ENCODE peak calls at places on chromosomes 2 and 18, in nine cellular contexts. Z is WTC11; A is tibial artery; U is colonic mucosa; S is bronchial epithelial cell; P is MCF 10A; F is activated CD8-positive, alpha-beta T cell treated with anti-CD3 and anti-CD28 coated beads for 36 hours; N is transverse colon; I is GM10248. X is an unnamed sample.

GRCh38 chr2:152200562-152201465 is 25.3 kb upstream of the STAM2 start:
- DNase-seq in Z (peak), A (peak), U (peak), S (peak), P (peak), F (peak), N (peak), I (no peak), X (no peak)

GRCh38 chr2:36528274-36528673 is 69.7 kb downstream of the FEZ2 start:
- DNase-seq in Z (no peak), A (no peak), U (no peak), S (no peak), P (no peak), F (no peak), N (no peak), I (no peak), X (no peak)

GRCh38 chr2:189782221-189782671 is 1.9 kb downstream of the ORMDL1 start:
- DNase-seq in Z (no peak), A (no peak), U (no peak), S (peak), P (peak), F (peak), N (no peak), I (no peak), X (no peak)

GRCh38 chr2:196712867-196713266 is 73.4 kb downstream of the CCDC150 start:
- DNase-seq in Z (no peak), A (no peak), U (no peak), S (no peak), P (no peak), F (no peak), N (no peak), I (no peak), X (no peak)

GRCh38 chr2:58221909-58222308 is 19.2 kb downstream of the FANCL start:
- DNase-seq in Z (no peak), A (no peak), U (no peak), S (no peak), P (peak), F (no peak), N (no peak), I (no peak), X (no peak)

GRCh38 chr2:102271844-102272243 is 39.5 kb upstream of the IL1RL1 start:
- DNase-seq in Z (no peak), A (no peak), U (no peak), S (no peak), P (no peak), F (no peak), N (no peak), I (no peak), X (no peak)

GRCh38 chr2:45273412-45274189 is 264.3 kb upstream of the SIX2 start:
- DNase-seq in Z (no peak), A (no peak), U (no peak), S (no peak), P (no peak), F (no peak), N (no peak), I (no peak), X (no peak)

GRCh38 chr2:72673279-72673678 is 152.6 kb downstream of the EXOC6B start:
- DNase-seq in Z (no peak), A (no peak), U (no peak), S (peak), P (no peak), F (no peak), N (no peak), I (no peak), X (no peak)

GRCh38 chr2:240423788-240424191 is 11.7 kb upstream of the GPC1 start:
- DNase-seq in Z (no peak), A (no peak), U (no peak), S (no peak), P (no peak), F (no peak), N (no peak), I (no peak), X (no peak)

GRCh38 chr2:118800736-118801135 is 46.7 kb downstream of the EN1 start:
- DNase-seq in Z (no peak), A (no peak), U (no peak), S (no peak), P (no peak), F (no peak), N (no peak), I (no peak), X (no peak)

GRCh38 chr2:206343144-206343543 is 68.7 kb downstream of the ZDBF2 start:
- DNase-seq in Z (no peak), A (no peak), U (no peak), S (no peak), P (no peak), F (no peak), N (no peak), I (no peak), X (no peak)

GRCh38 chr2:102442967-102443828 is 20.2 kb downstream of the IL18RAP start:
- DNase-seq in Z (peak), A (no peak), U (peak), S (peak), P (peak), F (peak), N (peak), I (peak), X (no peak)

GRCh38 chr2:216535454-216535995 is 36.9 kb downstream of the RPL37A start:
- DNase-seq in Z (no peak), A (peak), U (no peak), S (peak), P (peak), F (peak), N (peak), I (no peak), X (no peak)

GRCh38 chr18:32469190-32469611 is 1.5 kb downstream of the GAREM1 start:
- DNase-seq in Z (no peak), A (peak), U (peak), S (peak), P (peak), F (peak), N (peak), I (no peak), X (no peak)

GRCh38 chr2:112881217-112882000 is 29.6 kb upstream of the IL37 start:
- DNase-seq in Z (no peak), A (no peak), U (no peak), S (peak), P (peak), F (peak), N (no peak), I (peak), X (no peak)

GRCh38 chr18:11245889-11246288 is 96.5 kb upstream of the PIEZO2 start:
- DNase-seq in Z (no peak), A (no peak), U (no peak), S (no peak), P (no peak), F (no peak), N (no peak), I (no peak), X (no peak)

GRCh38 chr2:195984951-195985726 is 83.5 kb downstream of the DNAH7 start:
- DNase-seq in Z (no peak), A (no peak), U (no peak), S (no peak), P (no peak), F (no peak), N (no peak), I (no peak), X (no peak)

GRCh38 chr2:28153851-28154250 is 238.8 kb upstream of the FOSL2 start:
- DNase-seq in Z (no peak), A (no peak), U (no peak), S (no peak), P (no peak), F (no peak), N (no peak), I (no peak), X (no peak)

GRCh38 chr2:175929850-175930249 is 72.2 kb downstream of the LNPK start:
- DNase-seq in Z (no peak), A (no peak), U (no peak), S (peak), P (no peak), F (no peak), N (no peak), I (no peak), X (no peak)

GRCh38 chr2:129923265-129924141 is 56.0 kb upstream of the RAB6C start:
- DNase-seq in Z (peak), A (no peak), U (no peak), S (peak), P (peak), F (peak), N (no peak), I (peak), X (no peak)

GRCh38 chr18:43236921-43237320 is 40.4 kb downstream of the SYT4 start:
- DNase-seq in Z (no peak), A (no peak), U (no peak), S (peak), P (peak), F (no peak), N (no peak), I (no peak), X (no peak)

GRCh38 chr2:8217366-8218125 is 464.3 kb upstream of the ID2 start:
- DNase-seq in Z (no peak), A (no peak), U (no peak), S (no peak), P (no peak), F (no peak), N (no peak), I (no peak), X (no peak)

GRCh38 chr2:133941666-133942065 is 312.2 kb upstream of the MGAT5 start:
- DNase-seq in Z (no peak), A (no peak), U (no peak), S (no peak), P (no peak), F (no peak), N (no peak), I (no peak), X (no peak)

GRCh38 chr2:202378001-202378400 is 1.9 kb downstream of the BMPR2 start:
- DNase-seq in Z (no peak), A (no peak), U (no peak), S (peak), P (peak), F (no peak), N (no peak), I (no peak), X (no peak)

GRCh38 chr2:149075868-149076267 is 37.4 kb downstream of the LYPD6B start:
- DNase-seq in Z (no peak), A (no peak), U (no peak), S (peak), P (no peak), F (no peak), N (no peak), I (no peak), X (no peak)

GRCh38 chr2:234025475-234025874 is 25.0 kb upstream of the SPP2 start:
- DNase-seq in Z (no peak), A (no peak), U (no peak), S (no peak), P (no peak), F (no peak), N (no peak), I (peak), X (no peak)

GRCh38 chr2:9998916-9999654 is 44.3 kb upstream of the KLF11 start:
- DNase-seq in Z (no peak), A (peak), U (no peak), S (no peak), P (no peak), F (no peak), N (no peak), I (no peak), X (peak)

GRCh38 chr18:25974630-25975077 is 115.8 kb downstream of the SS18 start:
- DNase-seq in Z (no peak), A (no peak), U (no peak), S (no peak), P (no peak), F (no peak), N (no peak), I (no peak), X (no peak)

GRCh38 chr2:53827398-53828175 is 32.2 kb downstream of the GPR75 start:
- DNase-seq in Z (no peak), A (no peak), U (no peak), S (no peak), P (no peak), F (no peak), N (no peak), I (no peak), X (no peak)

GRCh38 chr2:148643421-148643820 is 1.1 kb upstream of the EPC2 start:
- DNase-seq in Z (no peak), A (no peak), U (no peak), S (no peak), P (no peak), F (no peak), N (no peak), I (peak), X (no peak)

GRCh38 chr2:239194731-239195317 is 206.0 kb downstream of the HDAC4 start:
- DNase-seq in Z (no peak), A (peak), U (no peak), S (no peak), P (no peak), F (no peak), N (no peak), I (no peak), X (peak)

GRCh38 chr18:36314754-36315153 is 17.2 kb downstream of the FHOD3 start:
- DNase-seq in Z (no peak), A (no peak), U (no peak), S (peak), P (peak), F (no peak), N (no peak), I (no peak), X (no peak)

GRCh38 chr2:23425338-23425871 is 40.4 kb downstream of the KLHL29 start:
- DNase-seq in Z (no peak), A (no peak), U (no peak), S (no peak), P (no peak), F (no peak), N (no peak), I (no peak), X (no peak)

GRCh38 chr2:111119004-111119846 is 1.5 kb upstream of the BCL2L11 start:
- DNase-seq in Z (peak), A (no peak), U (peak), S (no peak), P (no peak), F (peak), N (peak), I (peak), X (no peak)

GRCh38 chr2:43132523-43133301 is 93.7 kb downstream of the ZFP36L2 start:
- DNase-seq in Z (no peak), A (no peak), U (no peak), S (no peak), P (no peak), F (peak), N (no peak), I (peak), X (no peak)

GRCh38 chr2:100365434-100365833 is 43.1 kb upstream of the LONRF2 start:
- DNase-seq in Z (no peak), A (no peak), U (peak), S (peak), P (peak), F (no peak), N (no peak), I (no peak), X (no peak)

GRCh38 chr2:10900216-10901109 is 11.3 kb upstream of the KCNF1 start:
- DNase-seq in Z (no peak), A (no peak), U (peak), S (peak), P (peak), F (peak), N (peak), I (peak), X (no peak)

GRCh38 chr18:45951021-45951714 is 16.0 kb downstream of the EPG5 start:
- DNase-seq in Z (no peak), A (peak), U (no peak), S (peak), P (peak), F (no peak), N (no peak), I (no peak), X (no peak)

DNA sequence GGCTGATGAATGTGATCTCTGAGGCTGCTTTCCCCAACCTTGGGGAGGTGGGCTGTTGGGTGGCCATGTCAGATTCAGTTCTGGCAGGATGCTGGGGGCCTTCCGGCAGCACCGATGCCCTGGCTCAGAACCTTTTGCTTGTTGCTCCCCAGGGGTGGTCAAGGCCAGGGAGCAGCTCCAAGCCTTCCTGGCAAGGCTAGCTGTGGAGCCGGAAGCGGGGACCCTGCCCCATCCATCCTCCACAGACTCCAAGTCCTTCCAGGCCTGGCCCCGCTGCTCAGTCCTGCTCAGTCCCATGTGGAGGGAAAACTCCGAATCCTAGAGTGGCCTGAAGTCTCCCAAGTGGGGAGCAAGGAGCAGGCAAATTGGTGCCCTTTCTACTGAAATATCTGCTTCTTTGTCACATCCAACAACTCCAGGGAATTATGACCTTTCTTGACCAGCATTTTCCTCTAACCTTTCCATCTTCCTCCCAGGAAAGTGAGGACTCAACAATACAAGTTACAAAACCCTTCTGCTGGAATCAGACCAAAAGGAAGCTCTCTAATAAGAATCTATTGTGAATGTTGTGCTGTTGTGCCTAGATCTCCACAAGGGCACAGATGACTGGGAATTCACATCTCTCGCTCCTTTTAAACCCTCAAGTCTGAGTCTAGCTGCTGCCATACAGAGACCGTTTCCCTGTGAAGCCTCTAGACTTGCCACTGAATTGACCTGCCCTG is 134.0 kb downstream of the MCFD2 start:
- DNase-seq in Z (no peak), A (no peak), U (no peak), S (no peak), P (no peak), F (no peak), N (no peak), I (no peak), X (no peak)
- TF ChIP-seq CTCF in Z (no peak), A (no peak), U (no peak), S (no peak), P (no peak), F (no peak), N (no peak), I (no peak), X (no peak)

GRCh38 chr2:60880633-60880987 is 764 bp upstream of the REL start:
- DNase-seq in Z (no peak), A (no peak), U (no peak), S (peak), P (no peak), F (no peak), N (no peak), I (no peak), X (no peak)

GRCh38 chr2:60882971-60883753 is 1.8 kb downstream of the REL start:
- DNase-seq in Z (no peak), A (no peak), U (peak), S (peak), P (peak), F (peak), N (peak), I (peak), X (no peak)

GRCh38 chr2:60883896-60884295 is 2.5 kb downstream of the REL start:
- DNase-seq in Z (no peak), A (no peak), U (no peak), S (no peak), P (no peak), F (no peak), N (no peak), I (no peak), X (no peak)

GRCh38 chr2:60884795-60885194 is 3.4 kb downstream of the REL start:
- DNase-seq in Z (no peak), A (no peak), U (no peak), S (peak), P (peak), F (no peak), N (no peak), I (no peak), X (no peak)

GRCh38 chr2:60880988-60881932 is at the start of gene REL:
- DNase-seq in Z (peak), A (peak), U (peak), S (peak), P (peak), F (peak), N (peak), I (peak), X (peak)
- TF ChIP-seq CTCF in Z (no peak), A (no peak), U (no peak), S (peak), P (peak), F (no peak), N (no peak), I (peak), X (peak)

GRCh38 chr2:182101263-182101662 is 115.6 kb downstream of the PPP1R1C start:
- DNase-seq in Z (no peak), A (no peak), U (no peak), S (peak), P (peak), F (no peak), N (no peak), I (no peak), X (no peak)
- TF ChIP-seq CTCF in Z (peak), A (no peak), U (no peak), S (peak), P (peak), F (peak), N (no peak), I (no peak), X (peak)

GRCh38 chr2:37812941-37813730 is 112.0 kb upstream of the RMDN2 start:
- DNase-seq in Z (no peak), A (no peak), U (no peak), S (no peak), P (no peak), F (no peak), N (no peak), I (no peak), X (no peak)

GRCh38 chr2:37816036-37816435 is 109.1 kb upstream of the RMDN2 start:
- DNase-seq in Z (no peak), A (no peak), U (no peak), S (no peak), P (no peak), F (no peak), N (no peak), I (no peak), X (no peak)

GRCh38 chr2:37809525-37809924 is 115.6 kb upstream of the RMDN2 start:
- DNase-seq in Z (peak), A (no peak), U (no peak), S (peak), P (peak), F (peak), N (peak), I (no peak), X (no peak)

GRCh38 chr2:37809931-37810570 is 115.0 kb upstream of the RMDN2 start:
- DNase-seq in Z (no peak), A (no peak), U (no peak), S (no peak), P (no peak), F (no peak), N (no peak), I (no peak), X (no peak)

GRCh38 chr2:37812414-37812813 is 112.7 kb upstream of the RMDN2 start:
- DNase-seq in Z (no peak), A (no peak), U (no peak), S (no peak), P (no peak), F (no peak), N (no peak), I (no peak), X (no peak)
- TF ChIP-seq CTCF in Z (no peak), A (no peak), U (no peak), S (no peak), P (no peak), F (no peak), N (no peak), I (no peak), X (peak)

DNA sequence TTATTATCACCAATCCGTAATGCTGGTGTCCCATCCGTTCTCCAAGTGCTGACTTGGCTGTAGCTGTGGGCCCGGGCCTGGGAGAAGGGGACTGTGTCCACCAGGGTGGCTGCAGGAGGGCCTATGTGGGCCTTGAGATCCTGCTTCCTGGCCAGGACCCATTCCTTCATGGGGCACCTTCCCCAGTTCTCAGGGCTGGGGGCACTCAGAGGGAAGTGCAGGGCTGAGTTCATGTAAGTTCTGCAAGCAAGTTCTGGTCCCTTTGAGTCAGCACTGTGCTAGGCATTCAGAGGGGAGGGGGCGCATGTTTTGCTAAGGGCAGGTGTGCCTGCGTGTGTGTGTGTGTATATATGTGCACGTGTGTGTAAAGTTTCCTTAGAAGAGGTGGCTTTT is 94.0 kb downstream of the GLI2 start:
- DNase-seq in Z (no peak), A (no peak), U (no peak), S (no peak), P (no peak), F (no peak), N (no peak), I (no peak), X (peak)
- TF ChIP-seq CTCF in Z (no peak), A (no peak), U (no peak), S (no peak), P (no peak), F (no peak), N (no peak), I (no peak), X (no peak)

GRCh38 chr2:69011611-69012157 is 1.3 kb upstream of the ANTXR1 start:
- DNase-seq in Z (no peak), A (no peak), U (no peak), S (no peak), P (no peak), F (no peak), N (no peak), I (no peak), X (no peak)
- TF ChIP-seq CTCF in Z (no peak), A (no peak), U (no peak), S (no peak), P (no peak), F (no peak), N (no peak), I (no peak), X (peak)

GRCh38 chr2:96869281-96869823 is 528 bp downstream of the SEMA4C start:
- DNase-seq in Z (peak), A (peak), U (peak), S (no peak), P (peak), F (no peak), N (peak), I (no peak), X (no peak)
- TF ChIP-seq CTCF in Z (peak), A (no peak), U (peak), S (no peak), P (peak), F (no peak), N (peak), I (no peak), X (peak)